ENCODE peak calls at places on chromosomes 7 and 10, in ten cellular contexts. J, M, B, K, R, C, V, L, W and H are unnamed samples.

GRCh38 chr10:124590216-124591122 is 128.8 kb downstream of the LHPP start:
- DNase-seq in J (no peak), M (no peak), B (peak), K (no peak), R (no peak), C (peak), V (peak), L (no peak), W (no peak), H (no peak)

GRCh38 chr10:70575874-70576802 is 26.4 kb downstream of the PRF1 start:
- DNase-seq in J (no peak), M (no peak), B (peak), K (peak), R (peak), C (no peak), V (no peak), L (peak), W (no peak), H (peak)

GRCh38 chr10:131083915-131084790 is 227.4 kb downstream of the TCERG1L start:
- DNase-seq in J (no peak), M (no peak), B (no peak), K (no peak), R (no peak), C (no peak), V (peak), L (no peak), W (no peak), H (no peak)

GRCh38 chr7:2684501-2684900 is 3.5 kb upstream of the AMZ1 start:
- DNase-seq in J (no peak), M (no peak), B (no peak), K (no peak), R (no peak), C (no peak), V (peak), L (no peak), W (no peak), H (no peak)

GRCh38 chr10:5945561-5946418 is 31.6 kb downstream of the IL15RA start:
- DNase-seq in J (no peak), M (no peak), B (peak), K (peak), R (peak), C (peak), V (peak), L (no peak), W (peak), H (peak)

GRCh38 chr7:98234429-98235147 is 17.4 kb downstream of the TECPR1 start:
- DNase-seq in J (no peak), M (no peak), B (peak), K (no peak), R (peak), C (no peak), V (no peak), L (no peak), W (no peak), H (peak)

GRCh38 chr7:151451156-151451555 is 11.2 kb upstream of the CRYGN start:
- DNase-seq in J (no peak), M (no peak), B (no peak), K (no peak), R (no peak), C (peak), V (peak), L (no peak), W (no peak), H (no peak)

GRCh38 chr7:76216683-76217082 is 15.0 kb downstream of the SRRM3 start:
- DNase-seq in J (no peak), M (no peak), B (no peak), K (no peak), R (no peak), C (no peak), V (no peak), L (no peak), W (no peak), H (no peak)

GRCh38 chr10:123470570-123470969 is 195.6 kb upstream of the GPR26 start:
- DNase-seq in J (no peak), M (no peak), B (no peak), K (no peak), R (no peak), C (no peak), V (no peak), L (no peak), W (no peak), H (no peak)

GRCh38 chr7:28106316-28106957 is 74.2 kb downstream of the JAZF1 start:
- DNase-seq in J (peak), M (no peak), B (peak), K (peak), R (peak), C (no peak), V (no peak), L (no peak), W (no peak), H (no peak)

GRCh38 chr10:80945267-80945880 is 407.7 kb downstream of the SH2D4B start:
- DNase-seq in J (no peak), M (peak), B (no peak), K (no peak), R (no peak), C (no peak), V (no peak), L (peak), W (no peak), H (no peak)

GRCh38 chr7:46349490-46349889 is 428.4 kb upstream of the IGFBP3 start:
- DNase-seq in J (no peak), M (no peak), B (no peak), K (no peak), R (no peak), C (no peak), V (no peak), L (no peak), W (peak), H (no peak)

GRCh38 chr7:113371376-113372043 is 253.2 kb upstream of the SMIM30 start:
- DNase-seq in J (no peak), M (no peak), B (no peak), K (no peak), R (no peak), C (no peak), V (no peak), L (no peak), W (no peak), H (peak)

GRCh38 chr7:67022501-67022900 is 25.9 kb downstream of the TYW1 start:
- DNase-seq in J (no peak), M (no peak), B (no peak), K (no peak), R (no peak), C (no peak), V (no peak), L (no peak), W (no peak), H (peak)

GRCh38 chr7:74134117-74134539 is 40.0 kb upstream of the EIF4H start:
- DNase-seq in J (no peak), M (no peak), B (no peak), K (no peak), R (no peak), C (no peak), V (no peak), L (no peak), W (no peak), H (peak)

GRCh38 chr7:79453266-79453557 is 255 bp downstream of the MAGI2 start:
- DNase-seq in J (no peak), M (no peak), B (no peak), K (no peak), R (no peak), C (no peak), V (no peak), L (no peak), W (no peak), H (no peak)

GRCh38 chr7:79452495-79453265 is 787 bp downstream of the MAGI2 start:
- DNase-seq in J (no peak), M (peak), B (peak), K (no peak), R (peak), C (peak), V (peak), L (no peak), W (no peak), H (peak)

GRCh38 chr7:79454325-79454960 is 976 bp upstream of the MAGI2 start:
- DNase-seq in J (no peak), M (peak), B (peak), K (no peak), R (peak), C (peak), V (peak), L (no peak), W (no peak), H (peak)

GRCh38 chr7:79453558-79454324 is at the start of gene MAGI2:
- DNase-seq in J (peak), M (peak), B (peak), K (peak), R (peak), C (peak), V (peak), L (peak), W (peak), H (peak)

DNA sequence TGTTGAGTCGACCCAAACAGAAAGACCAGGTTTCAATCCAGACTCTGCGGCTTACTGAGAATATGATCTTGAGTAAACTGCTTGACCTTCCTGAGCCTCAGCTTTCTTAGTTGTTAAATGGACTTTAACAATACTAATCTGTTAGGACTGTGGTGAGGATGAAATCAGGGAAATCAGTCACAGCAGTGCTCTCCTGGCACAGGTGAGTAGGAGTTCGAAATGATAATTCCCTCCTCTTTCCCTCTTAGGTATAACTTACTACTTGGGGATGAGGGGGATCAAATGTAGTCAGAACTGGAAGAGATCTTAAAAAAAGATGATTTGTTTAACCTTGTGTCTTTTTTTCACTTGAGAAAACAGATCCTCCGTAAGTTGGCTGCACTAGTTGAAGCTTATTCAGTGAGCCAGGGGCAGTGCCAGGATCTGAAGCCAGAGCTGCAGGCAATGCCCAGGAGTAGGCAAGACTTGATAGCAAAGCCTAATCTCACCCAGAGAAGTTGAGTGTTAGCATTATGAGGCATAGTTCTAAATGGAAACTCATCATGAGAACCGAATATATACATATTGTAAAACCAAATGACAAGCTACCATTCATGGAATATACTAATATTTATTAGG is 1.8 kb upstream of the MAGI2 start:
- DNase-seq in J (no peak), M (no peak), B (no peak), K (no peak), R (no peak), C (no peak), V (no peak), L (no peak), W (no peak), H (peak)
- H3K4me3 ChIP-seq in J (no peak), M (peak), B (peak), K (peak), R (no peak), C (peak), V (no peak), L (no peak), W (peak), H (peak)

GRCh38 chr10:48632166-48632565 is 27.3 kb upstream of the ARHGAP22 start:
- DNase-seq in J (no peak), M (no peak), B (no peak), K (no peak), R (no peak), C (no peak), V (no peak), L (no peak), W (peak), H (peak)
- H3K4me3 ChIP-seq in J (no peak), M (no peak), B (no peak), K (no peak), R (no peak), C (no peak), V (no peak), L (no peak), W (no peak), H (no peak)

DNA sequence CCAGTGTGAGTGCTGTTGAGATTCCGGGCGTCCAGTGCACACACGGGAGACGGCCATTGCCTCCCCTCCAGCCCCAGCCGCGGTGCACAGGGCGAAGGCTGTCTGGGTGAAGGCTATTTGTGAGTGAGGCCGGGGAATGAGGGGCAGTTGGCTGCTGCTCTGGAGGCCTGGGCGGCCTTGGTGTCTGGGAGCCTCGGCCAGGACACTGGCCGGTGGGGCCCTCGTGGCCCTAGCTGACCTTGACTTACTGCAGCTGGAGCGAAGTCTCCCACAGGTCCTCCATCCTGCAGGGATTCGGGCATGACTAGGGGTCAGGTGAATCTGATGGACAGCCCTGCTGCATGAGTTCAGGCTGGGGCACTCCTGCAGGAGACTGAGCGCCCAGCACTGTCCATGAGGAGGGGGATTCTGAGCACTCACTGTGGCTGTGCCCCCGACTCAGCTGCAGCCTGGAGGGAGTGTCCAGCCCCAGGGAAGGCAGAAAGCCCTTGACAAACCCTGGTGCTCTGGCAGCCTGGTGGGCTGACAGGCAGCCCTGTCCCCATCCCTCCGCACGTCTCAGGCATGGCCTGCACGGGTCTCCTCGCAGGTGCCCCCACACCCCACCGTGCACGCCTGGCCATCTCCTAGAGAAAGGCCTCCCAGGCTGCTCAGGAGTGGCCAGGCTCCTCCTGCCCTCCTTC is 52.7 kb upstream of the FAM20C start:
- DNase-seq in J (no peak), M (no peak), B (peak), K (no peak), R (no peak), C (no peak), V (peak), L (no peak), W (no peak), H (no peak)
- H3K4me3 ChIP-seq in J (no peak), M (no peak), B (no peak), K (no peak), R (no peak), C (no peak), V (no peak), L (no peak), W (no peak), H (no peak)

DNA sequence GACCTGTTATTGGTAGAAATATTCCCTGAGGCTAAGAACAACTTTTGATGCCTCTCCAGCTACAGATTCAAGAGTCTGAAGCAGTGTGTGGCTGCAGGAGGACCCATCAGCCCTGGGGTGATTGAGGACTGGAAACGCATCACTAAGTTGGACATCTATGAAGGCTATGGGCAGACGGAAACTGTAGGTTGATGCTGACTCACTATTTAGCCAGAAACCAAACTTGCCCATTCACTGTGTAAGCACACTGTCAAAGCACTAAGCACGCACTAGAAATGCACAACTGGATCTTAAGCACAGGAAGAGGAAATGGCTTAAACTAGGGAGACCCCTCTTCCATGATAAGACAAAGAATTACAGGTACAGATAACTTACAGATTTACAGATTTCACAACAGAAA is 20.8 kb downstream of the ACSM6 start:
- DNase-seq in J (no peak), M (no peak), B (no peak), K (peak), R (peak), C (no peak), V (no peak), L (no peak), W (no peak), H (peak)
- H3K4me3 ChIP-seq in J (no peak), M (no peak), B (no peak), K (no peak), R (no peak), C (no peak), V (no peak), L (no peak), W (no peak), H (no peak)

GRCh38 chr10:35881320-35881719 is 239.2 kb upstream of the FZD8 start:
- DNase-seq in J (no peak), M (no peak), B (no peak), K (no peak), R (no peak), C (no peak), V (no peak), L (no peak), W (no peak), H (no peak)
- H3K4me3 ChIP-seq in J (no peak), M (no peak), B (no peak), K (no peak), R (no peak), C (no peak), V (no peak), L (no peak), W (no peak), H (no peak)